ENCODE peak calls at places on chromosomes 11 and 22, in ten cellular contexts. S is LoVo, Q is neuronal stem cell, I is psoas muscle, Y is hypothalamus, J is myocyte, V is K562, U is Right ventricle myocardium superior, B is DND-41, C is H54. K is an unnamed sample.

GRCh38 chr11:15735711-15736110 is 620.6 kb downstream of the SOX6 start:
- DNase-seq in S (no peak), Q (no peak), I (no peak), Y (no peak), J (no peak), V (no peak), U (no peak), B (no peak), C (no peak), K (no peak)

GRCh38 chr22:39416319-39416718 is 16.7 kb downstream of the TAB1 start:
- DNase-seq in S (no peak), Q (no peak), I (no peak), Y (no peak), J (no peak), V (no peak), U (peak; percentile 40), B (no peak), C (no peak), K (no peak)

GRCh38 chr11:102546427-102546826 is 15.9 kb upstream of the MMP7 start:
- DNase-seq in S (no peak), Q (no peak), I (no peak), Y (no peak), J (no peak), V (no peak), U (no peak), B (no peak), C (no peak), K (no peak)

GRCh38 chr22:35838849-35839646 is 121.4 kb downstream of the APOL5 start:
- DNase-seq in S (peak; percentile 47), Q (peak; percentile 27), I (peak; percentile 25), Y (peak; percentile 3), J (peak; percentile 81), V (no peak), U (no peak), B (peak; percentile 12), C (no peak), K (peak; percentile 7)

GRCh38 chr11:126991596-126991995 is 9.0 kb downstream of the KIRREL3 start:
- DNase-seq in S (no peak), Q (no peak), I (no peak), Y (no peak), J (no peak), V (no peak), U (no peak), B (no peak), C (no peak), K (no peak)

GRCh38 chr22:19787849-19788141 is 27.2 kb downstream of the TBX1 start:
- DNase-seq in S (no peak), Q (no peak), I (no peak), Y (no peak), J (no peak), V (no peak), U (peak; percentile 31), B (no peak), C (no peak), K (no peak)

GRCh38 chr11:22566293-22566692 is 59.3 kb downstream of the FANCF start:
- DNase-seq in S (no peak), Q (no peak), I (no peak), Y (no peak), J (no peak), V (no peak), U (no peak), B (no peak), C (no peak), K (no peak)

GRCh38 chr22:45783021-45783420 is 111.4 kb downstream of the ATXN10 start:
- DNase-seq in S (no peak), Q (no peak), I (no peak), Y (no peak), J (no peak), V (no peak), U (no peak), B (no peak), C (no peak), K (no peak)

GRCh38 chr11:117735350-117735977 is 61.6 kb downstream of the DSCAML1 start:
- DNase-seq in S (no peak), Q (no peak), I (no peak), Y (peak; percentile 43), J (no peak), V (no peak), U (no peak), B (no peak), C (no peak), K (no peak)

GRCh38 chr11:122075016-122075415 is 41.0 kb downstream of the BLID start:
- DNase-seq in S (no peak), Q (no peak), I (no peak), Y (no peak), J (no peak), V (no peak), U (no peak), B (no peak), C (no peak), K (no peak)

GRCh38 chr11:28702450-28702790 is 594.2 kb downstream of the METTL15 start:
- DNase-seq in S (peak; percentile 3), Q (no peak), I (no peak), Y (no peak), J (no peak), V (no peak), U (no peak), B (no peak), C (no peak), K (no peak)

GRCh38 chr11:76214968-76215548 is 8.8 kb upstream of the WNT11 start:
- DNase-seq in S (no peak), Q (no peak), I (peak; percentile 7), Y (no peak), J (peak; percentile 21), V (no peak), U (no peak), B (no peak), C (no peak), K (no peak)

GRCh38 chr11:8793114-8793777 is 110.7 kb downstream of the RPL27A start:
- DNase-seq in S (no peak), Q (no peak), I (no peak), Y (no peak), J (no peak), V (no peak), U (no peak), B (no peak), C (no peak), K (no peak)

GRCh38 chr22:32204856-32205722 is at the start of gene RFPL2:
- DNase-seq in S (peak; percentile 91), Q (peak; percentile 69), I (peak; percentile 29), Y (no peak), J (peak; percentile 21), V (no peak), U (no peak), B (no peak), C (no peak), K (no peak)

GRCh38 chr11:111845256-111846028 is 25.9 kb downstream of the ALG9 start:
- DNase-seq in S (no peak), Q (no peak), I (no peak), Y (no peak), J (no peak), V (no peak), U (no peak), B (no peak), C (no peak), K (no peak)

GRCh38 chr11:129225190-129225589 is 33.1 kb upstream of the ARHGAP32 start:
- DNase-seq in S (no peak), Q (no peak), I (no peak), Y (no peak), J (no peak), V (no peak), U (no peak), B (no peak), C (no peak), K (no peak)

GRCh38 chr22:49957826-49958461 is 2.6 kb upstream of the PIM3 start:
- DNase-seq in S (no peak), Q (no peak), I (peak; percentile 13), Y (no peak), J (no peak), V (no peak), U (peak; percentile 40), B (no peak), C (no peak), K (no peak)

GRCh38 chr11:64186205-64187165 is 514 bp downstream of the STIP1 start:
- DNase-seq in S (no peak), Q (no peak), I (no peak), Y (no peak), J (peak; percentile 28), V (no peak), U (no peak), B (peak; percentile 29), C (no peak), K (no peak)

GRCh38 chr22:39778055-39778454 is 115.5 kb downstream of the ENTHD1 start:
- DNase-seq in S (no peak), Q (no peak), I (no peak), Y (no peak), J (no peak), V (no peak), U (no peak), B (no peak), C (no peak), K (no peak)

GRCh38 chr11:94597896-94598295 is 30.7 kb downstream of the PIWIL4 start:
- DNase-seq in S (no peak), Q (no peak), I (no peak), Y (no peak), J (no peak), V (peak; percentile 10), U (no peak), B (no peak), C (no peak), K (no peak)

GRCh38 chr22:49211176-49211575 is 616.5 kb downstream of the BRD1 start:
- DNase-seq in S (no peak), Q (no peak), I (no peak), Y (no peak), J (no peak), V (no peak), U (no peak), B (no peak), C (no peak), K (no peak)

GRCh38 chr11:2135648-2136201 is 3.5 kb downstream of the IGF2 start:
- DNase-seq in S (no peak), Q (no peak), I (peak; percentile 20), Y (no peak), J (peak; percentile 55), V (no peak), U (peak; percentile 40), B (no peak), C (no peak), K (no peak)

GRCh38 chr22:24695958-24696511 is 78.5 kb downstream of the PIWIL3 start:
- DNase-seq in S (no peak), Q (no peak), I (no peak), Y (no peak), J (peak; percentile 91), V (peak; percentile 30), U (no peak), B (peak; percentile 81), C (no peak), K (peak; percentile 17)

GRCh38 chr11:36469063-36469462 is 41.0 kb downstream of the TRAF6 start:
- DNase-seq in S (no peak), Q (no peak), I (no peak), Y (no peak), J (peak; percentile 81), V (peak; percentile 25), U (no peak), B (peak; percentile 27), C (no peak), K (no peak)

GRCh38 chr22:23061471-23062280 is 8.6 kb upstream of the GNAZ start:
- DNase-seq in S (no peak), Q (no peak), I (no peak), Y (no peak), J (no peak), V (no peak), U (no peak), B (peak; percentile 2), C (no peak), K (no peak)

GRCh38 chr22:21832291-21833290 is 34.9 kb downstream of the MAPK1 start:
- DNase-seq in S (no peak), Q (no peak), I (peak; percentile 32), Y (no peak), J (peak; percentile 76), V (peak; percentile 74), U (no peak), B (no peak), C (no peak), K (no peak)

GRCh38 chr11:118883368-118884071 is at the start of gene CXCR5:
- DNase-seq in S (no peak), Q (no peak), I (no peak), Y (no peak), J (no peak), V (no peak), U (no peak), B (no peak), C (no peak), K (no peak)

GRCh38 chr11:9347100-9347499 is 32.7 kb upstream of the TMEM41B start:
- DNase-seq in S (no peak), Q (no peak), I (no peak), Y (no peak), J (peak; percentile 16), V (peak; percentile 62), U (no peak), B (peak; percentile 58), C (no peak), K (peak; percentile 94)